ENCODE peak calls at places on chromosomes 11 and 22, in eight cellular contexts. One of them, this sample, is unnamed. For H3K4me1, the result is how much of the 10 kb centered on the place peaks cover.

GRCh38 chr22:24500251-24500820 is 5.2 kb downstream of the UPB1 start:
- DNase-seq in A549: no peak
- DNase-seq in neuronal stem cell: no peak
- DNase-seq in HCT116: no peak
- DNase-seq in H9: no peak
- DNase-seq in GM23338: no peak
- DNase-seq in mammary epithelial cell: no peak
- DNase-seq in fibroblast of lung: no peak
- DNase-seq in this sample: no peak

GRCh38 chr22:50236731-50237409 is 8.0 kb downstream of the TUBGCP6 start:
- DNase-seq in A549: peak
- DNase-seq in neuronal stem cell: no peak
- DNase-seq in HCT116: no peak
- DNase-seq in H9: no peak
- DNase-seq in GM23338: peak
- DNase-seq in mammary epithelial cell: no peak
- DNase-seq in fibroblast of lung: no peak
- DNase-seq in this sample: peak

GRCh38 chr11:90134420-90135003 is at the start of gene NAALAD2:
- DNase-seq in A549: peak
- DNase-seq in neuronal stem cell: peak
- DNase-seq in HCT116: no peak
- DNase-seq in H9: peak
- DNase-seq in GM23338: peak
- DNase-seq in mammary epithelial cell: no peak
- DNase-seq in fibroblast of lung: peak
- DNase-seq in this sample: peak

GRCh38 chr11:119471329-119471728 is 48.4 kb upstream of the THY1 start:
- DNase-seq in A549: no peak
- DNase-seq in neuronal stem cell: no peak
- DNase-seq in HCT116: no peak
- DNase-seq in H9: peak
- DNase-seq in GM23338: peak
- DNase-seq in mammary epithelial cell: no peak
- DNase-seq in fibroblast of lung: no peak
- DNase-seq in this sample: peak

GRCh38 chr22:38317995-38318715 is 922 bp upstream of the CSNK1E start:
- DNase-seq in A549: peak
- DNase-seq in neuronal stem cell: no peak
- DNase-seq in HCT116: peak
- DNase-seq in H9: no peak
- DNase-seq in GM23338: no peak
- DNase-seq in mammary epithelial cell: peak
- DNase-seq in fibroblast of lung: peak
- DNase-seq in this sample: peak

GRCh38 chr11:985435-985834 is 51.1 kb downstream of the MUC6 start:
- DNase-seq in A549: no peak
- DNase-seq in neuronal stem cell: no peak
- DNase-seq in HCT116: no peak
- DNase-seq in H9: no peak
- DNase-seq in GM23338: no peak
- DNase-seq in mammary epithelial cell: no peak
- DNase-seq in fibroblast of lung: no peak
- DNase-seq in this sample: no peak

GRCh38 chr22:39518996-39519680 is 1.2 kb upstream of the ATF4 start:
- DNase-seq in A549: no peak
- DNase-seq in neuronal stem cell: no peak
- DNase-seq in HCT116: no peak
- DNase-seq in H9: no peak
- DNase-seq in GM23338: no peak
- DNase-seq in mammary epithelial cell: no peak
- DNase-seq in fibroblast of lung: peak
- DNase-seq in this sample: no peak

GRCh38 chr11:111120221-111120620 is 125.3 kb upstream of the POU2AF2 start:
- DNase-seq in A549: no peak
- DNase-seq in neuronal stem cell: no peak
- DNase-seq in HCT116: no peak
- DNase-seq in H9: no peak
- DNase-seq in GM23338: no peak
- DNase-seq in mammary epithelial cell: no peak
- DNase-seq in fibroblast of lung: no peak
- DNase-seq in this sample: no peak

GRCh38 chr11:119169272-119169719 is 771 bp downstream of the NLRX1 start:
- DNase-seq in A549: peak
- DNase-seq in neuronal stem cell: peak
- DNase-seq in HCT116: peak
- DNase-seq in H9: peak
- DNase-seq in GM23338: peak
- DNase-seq in mammary epithelial cell: peak
- DNase-seq in fibroblast of lung: peak
- DNase-seq in this sample: peak

GRCh38 chr11:69558519-69558941 is 77.1 kb downstream of the LINC01488 start:
- DNase-seq in A549: no peak
- DNase-seq in neuronal stem cell: no peak
- DNase-seq in HCT116: no peak
- DNase-seq in H9: no peak
- DNase-seq in GM23338: no peak
- DNase-seq in mammary epithelial cell: no peak
- DNase-seq in fibroblast of lung: no peak
- DNase-seq in this sample: no peak

GRCh38 chr11:68911731-68912130 is 8.0 kb downstream of the IGHMBP2 start:
- DNase-seq in A549: no peak
- DNase-seq in neuronal stem cell: no peak
- DNase-seq in HCT116: no peak
- DNase-seq in H9: no peak
- DNase-seq in GM23338: no peak
- DNase-seq in mammary epithelial cell: no peak
- DNase-seq in fibroblast of lung: no peak
- DNase-seq in this sample: no peak

GRCh38 chr22:43849731-43850130 is 12.6 kb downstream of the SULT4A1 start:
- DNase-seq in A549: no peak
- DNase-seq in neuronal stem cell: no peak
- DNase-seq in HCT116: no peak
- DNase-seq in H9: peak
- DNase-seq in GM23338: no peak
- DNase-seq in mammary epithelial cell: no peak
- DNase-seq in fibroblast of lung: no peak
- DNase-seq in this sample: no peak

GRCh38 chr11:91664521-91664920 is 560.1 kb upstream of the FAT3 start:
- DNase-seq in A549: peak
- DNase-seq in neuronal stem cell: no peak
- DNase-seq in HCT116: no peak
- DNase-seq in H9: no peak
- DNase-seq in GM23338: peak
- DNase-seq in mammary epithelial cell: no peak
- DNase-seq in fibroblast of lung: no peak
- DNase-seq in this sample: no peak

GRCh38 chr11:102147632-102148031 is 37.4 kb downstream of the YAP1 start:
- DNase-seq in A549: no peak
- DNase-seq in neuronal stem cell: no peak
- DNase-seq in HCT116: no peak
- DNase-seq in H9: no peak
- DNase-seq in GM23338: no peak
- DNase-seq in mammary epithelial cell: no peak
- DNase-seq in fibroblast of lung: no peak
- DNase-seq in this sample: no peak

GRCh38 chr22:50584106-50585096 is 1.8 kb upstream of the CHKB start:
- DNase-seq in A549: no peak
- DNase-seq in neuronal stem cell: no peak
- DNase-seq in HCT116: no peak
- DNase-seq in H9: no peak
- DNase-seq in GM23338: peak
- DNase-seq in mammary epithelial cell: no peak
- DNase-seq in fibroblast of lung: no peak
- DNase-seq in this sample: no peak

GRCh38 chr11:83008581-83008923 is 63.1 kb downstream of the RAB30 start:
- DNase-seq in A549: no peak
- DNase-seq in neuronal stem cell: no peak
- DNase-seq in HCT116: no peak
- DNase-seq in H9: no peak
- DNase-seq in GM23338: no peak
- DNase-seq in mammary epithelial cell: no peak
- DNase-seq in fibroblast of lung: peak
- DNase-seq in this sample: peak

GRCh38 chr22:45805413-45805812 is 133.8 kb downstream of the ATXN10 start:
- DNase-seq in A549: no peak
- DNase-seq in neuronal stem cell: no peak
- DNase-seq in HCT116: no peak
- DNase-seq in H9: no peak
- DNase-seq in GM23338: no peak
- DNase-seq in mammary epithelial cell: no peak
- DNase-seq in fibroblast of lung: peak
- DNase-seq in this sample: peak

GRCh38 chr11:45913514-45913913 is 4.2 kb downstream of the PEX16 start:
- DNase-seq in A549: no peak
- DNase-seq in neuronal stem cell: no peak
- DNase-seq in HCT116: no peak
- DNase-seq in H9: no peak
- DNase-seq in GM23338: no peak
- DNase-seq in mammary epithelial cell: no peak
- DNase-seq in fibroblast of lung: no peak
- DNase-seq in this sample: no peak

GRCh38 chr11:44763111-44763820 is 36.5 kb downstream of the TSPAN18 start:
- DNase-seq in A549: no peak
- DNase-seq in neuronal stem cell: no peak
- DNase-seq in HCT116: no peak
- DNase-seq in H9: no peak
- DNase-seq in GM23338: no peak
- DNase-seq in mammary epithelial cell: peak
- DNase-seq in fibroblast of lung: no peak
- DNase-seq in this sample: peak

GRCh38 chr11:130677486-130678153 is 229.2 kb downstream of the ADAMTS15 start:
- DNase-seq in A549: peak
- DNase-seq in neuronal stem cell: no peak
- DNase-seq in HCT116: no peak
- DNase-seq in H9: peak
- DNase-seq in GM23338: peak
- DNase-seq in mammary epithelial cell: peak
- DNase-seq in fibroblast of lung: peak
- DNase-seq in this sample: peak

GRCh38 chr11:130675456-130675855 is 227.0 kb downstream of the ADAMTS15 start:
- DNase-seq in A549: no peak
- DNase-seq in neuronal stem cell: no peak
- DNase-seq in HCT116: no peak
- DNase-seq in H9: no peak
- DNase-seq in GM23338: no peak
- DNase-seq in mammary epithelial cell: no peak
- DNase-seq in fibroblast of lung: peak
- DNase-seq in this sample: peak

GRCh38 chr11:130673698-130674097 is 225.3 kb downstream of the ADAMTS15 start:
- DNase-seq in A549: no peak
- DNase-seq in neuronal stem cell: no peak
- DNase-seq in HCT116: no peak
- DNase-seq in H9: no peak
- DNase-seq in GM23338: no peak
- DNase-seq in mammary epithelial cell: peak
- DNase-seq in fibroblast of lung: no peak
- DNase-seq in this sample: peak

GRCh38 chr11:130674686-130675085 is 226.2 kb downstream of the ADAMTS15 start:
- DNase-seq in A549: no peak
- DNase-seq in neuronal stem cell: no peak
- DNase-seq in HCT116: no peak
- DNase-seq in H9: no peak
- DNase-seq in GM23338: no peak
- DNase-seq in mammary epithelial cell: no peak
- DNase-seq in fibroblast of lung: no peak
- DNase-seq in this sample: peak

GRCh38 chr11:130675917-130676316 is 227.5 kb downstream of the ADAMTS15 start:
- DNase-seq in A549: no peak
- DNase-seq in neuronal stem cell: no peak
- DNase-seq in HCT116: no peak
- DNase-seq in H9: no peak
- DNase-seq in GM23338: no peak
- DNase-seq in mammary epithelial cell: no peak
- DNase-seq in fibroblast of lung: no peak
- DNase-seq in this sample: peak
- H3K4me2 ChIP-seq in A549: no peak
- H3K4me2 ChIP-seq in neuronal stem cell: no peak
- H3K4me2 ChIP-seq in HCT116: no peak
- H3K4me2 ChIP-seq in H9: no peak
- H3K4me2 ChIP-seq in GM23338: no peak
- H3K4me2 ChIP-seq in mammary epithelial cell: no peak
- H3K4me2 ChIP-seq in fibroblast of lung: no peak
- H3K4me2 ChIP-seq in this sample: peak

DNA sequence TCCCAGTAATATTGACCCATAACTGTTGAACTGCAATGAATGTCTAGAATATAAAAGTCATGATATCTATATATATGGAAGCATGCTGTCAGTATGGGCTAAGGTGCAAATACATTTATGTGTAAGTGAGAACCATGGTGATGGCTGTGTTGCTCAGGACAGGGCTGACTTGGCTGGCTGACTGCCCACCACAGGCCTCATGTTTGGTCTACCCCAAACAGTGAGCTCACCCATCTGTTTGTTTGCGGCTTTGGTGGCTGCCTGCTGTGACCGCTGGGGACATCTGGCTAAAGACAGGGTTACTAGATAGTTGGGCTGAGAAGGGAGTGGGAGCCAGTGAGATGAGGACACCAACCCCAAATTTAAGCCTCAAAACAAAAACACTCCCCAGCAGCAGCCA is 6.3 kb downstream of the CD44 start:
- DNase-seq in A549: no peak
- DNase-seq in neuronal stem cell: no peak
- DNase-seq in HCT116: no peak
- DNase-seq in H9: no peak
- DNase-seq in GM23338: no peak
- DNase-seq in mammary epithelial cell: no peak
- DNase-seq in fibroblast of lung: no peak
- DNase-seq in this sample: peak
- H3K4me1 ChIP-seq in A549: half or more
- H3K4me1 ChIP-seq in neuronal stem cell: under half
- H3K4me1 ChIP-seq in HCT116: half or more
- H3K4me1 ChIP-seq in H9: under half
- H3K4me1 ChIP-seq in GM23338: under half
- H3K4me1 ChIP-seq in mammary epithelial cell: half or more
- H3K4me1 ChIP-seq in fibroblast of lung: under half
- H3K4me1 ChIP-seq in this sample: half or more

DNA sequence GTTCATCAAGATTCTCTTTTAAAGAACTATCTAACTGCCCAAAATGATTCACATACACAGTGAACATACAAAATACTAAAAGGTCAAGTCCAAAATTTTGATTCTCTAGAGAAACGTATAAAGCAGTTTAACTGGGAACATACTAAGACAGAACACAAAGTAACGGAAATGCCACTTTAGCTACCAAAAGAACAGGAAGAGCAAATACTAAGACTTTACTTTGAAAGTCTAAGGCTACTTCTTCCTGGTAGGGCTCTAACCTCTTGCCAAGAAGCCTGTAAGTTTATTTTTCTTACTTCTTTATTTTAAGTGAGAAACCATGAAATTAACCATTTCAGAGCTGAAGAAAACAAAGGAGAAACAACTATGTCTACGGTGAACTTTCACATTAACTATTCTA is 6.2 kb downstream of the PICALM start:
- DNase-seq in A549: no peak
- DNase-seq in neuronal stem cell: no peak
- DNase-seq in HCT116: no peak
- DNase-seq in H9: no peak
- DNase-seq in GM23338: peak
- DNase-seq in mammary epithelial cell: no peak
- DNase-seq in fibroblast of lung: no peak
- DNase-seq in this sample: peak
- H3K4me2 ChIP-seq in A549: peak
- H3K4me2 ChIP-seq in neuronal stem cell: no peak
- H3K4me2 ChIP-seq in HCT116: no peak
- H3K4me2 ChIP-seq in H9: no peak
- H3K4me2 ChIP-seq in GM23338: peak
- H3K4me2 ChIP-seq in mammary epithelial cell: peak
- H3K4me2 ChIP-seq in fibroblast of lung: peak
- H3K4me2 ChIP-seq in this sample: peak

GRCh38 chr11:78313898-78314297 is 103.7 kb downstream of the GAB2 start:
- DNase-seq in A549: no peak
- DNase-seq in neuronal stem cell: no peak
- DNase-seq in HCT116: no peak
- DNase-seq in H9: no peak
- DNase-seq in GM23338: no peak
- DNase-seq in mammary epithelial cell: peak
- DNase-seq in fibroblast of lung: no peak
- DNase-seq in this sample: peak
- H3K4me1 ChIP-seq in A549: under half
- H3K4me1 ChIP-seq in neuronal stem cell: under half
- H3K4me1 ChIP-seq in HCT116: under half
- H3K4me1 ChIP-seq in H9: under half
- H3K4me1 ChIP-seq in GM23338: under half
- H3K4me1 ChIP-seq in mammary epithelial cell: under half
- H3K4me1 ChIP-seq in fibroblast of lung: under half
- H3K4me1 ChIP-seq in this sample: under half

This sample was measured in GM23248.